ENCODE peak calls at places on chromosomes 12 and 14, in seven cellular contexts. P, W, N, Y, J, D and I are unnamed samples.

GRCh38 chr14:38302034-38302433 is 46.1 kb upstream of the CLEC14A start:
- DNase-seq in P (no peak), W (no peak), N (no peak), Y (no peak), J (no peak), D (no peak), I (peak)

GRCh38 chr14:64091217-64091616 is 203.0 kb downstream of the ESR2 start:
- DNase-seq in P (no peak), W (no peak), N (no peak), Y (no peak), J (no peak), D (no peak), I (no peak)

GRCh38 chr14:100019156-100019882 is 45.9 kb upstream of the EVL start:
- DNase-seq in P (no peak), W (no peak), N (peak), Y (no peak), J (no peak), D (no peak), I (no peak)

GRCh38 chr12:68065687-68066086 is 76.4 kb downstream of the IFNG-AS1 start:
- DNase-seq in P (no peak), W (no peak), N (no peak), Y (no peak), J (no peak), D (no peak), I (no peak)

GRCh38 chr14:97781961-97782360 is 984.8 kb downstream of the VRK1 start:
- DNase-seq in P (no peak), W (no peak), N (no peak), Y (no peak), J (no peak), D (no peak), I (no peak)

GRCh38 chr14:75859746-75860145 is 122.0 kb downstream of the TGFB3 start:
- DNase-seq in P (no peak), W (no peak), N (no peak), Y (no peak), J (no peak), D (no peak), I (no peak)

GRCh38 chr12:30269491-30269890 is 426.2 kb downstream of the IPO8 start:
- DNase-seq in P (no peak), W (no peak), N (no peak), Y (no peak), J (no peak), D (no peak), I (no peak)

GRCh38 chr12:104133861-104134260 is 4.1 kb downstream of the NFYB start:
- DNase-seq in P (no peak), W (no peak), N (no peak), Y (no peak), J (no peak), D (no peak), I (no peak)

GRCh38 chr14:91264151-91265150 is 19.9 kb upstream of the GPR68 start:
- DNase-seq in P (no peak), W (no peak), N (no peak), Y (peak), J (no peak), D (peak), I (no peak)

GRCh38 chr14:68888025-68888850 is 90.9 kb downstream of the ACTN1 start:
- DNase-seq in P (no peak), W (no peak), N (no peak), Y (no peak), J (peak), D (no peak), I (no peak)

GRCh38 chr14:102007916-102008418 is 43.6 kb downstream of the DYNC1H1 start:
- DNase-seq in P (no peak), W (no peak), N (no peak), Y (no peak), J (no peak), D (no peak), I (no peak)

GRCh38 chr14:34023824-34024767 is 73.2 kb upstream of the EGLN3 start:
- DNase-seq in P (no peak), W (no peak), N (no peak), Y (no peak), J (no peak), D (no peak), I (peak)

GRCh38 chr12:131505561-131505960 is 205.3 kb upstream of the SFSWAP start:
- DNase-seq in P (no peak), W (no peak), N (no peak), Y (no peak), J (no peak), D (no peak), I (no peak)

GRCh38 chr12:122097641-122098364 is 19.2 kb downstream of the MLXIP start:
- DNase-seq in P (no peak), W (no peak), N (no peak), Y (no peak), J (no peak), D (no peak), I (peak)